ENCODE peak calls at places on chromosomes 11 and 22, in five cellular contexts. D is chondrocyte, W is kidney, S is right atrium auricular region, R is spleen. O is an unnamed sample.

GRCh38 chr22:49046546-49047305 is 780.9 kb downstream of the BRD1 start:
- DNase-seq in D (no peak), S (no peak), W (no peak), R (no peak), O (no peak)

GRCh38 chr22:27984001-27984695 is 65.1 kb upstream of the PITPNB start:
- DNase-seq in W (no peak), S (peak; percentile 52), R (no peak), D (peak; percentile 42), O (no peak)

GRCh38 chr22:26751217-26751616 is 93.8 kb downstream of the MIAT start:
- DNase-seq in D (no peak), S (no peak), W (no peak), R (no peak), O (no peak)

GRCh38 chr11:10477690-10478046 is 22.6 kb downstream of the AMPD3 start:
- DNase-seq in S (no peak), W (no peak), D (peak; percentile 43), R (no peak), O (no peak)

GRCh38 chr22:27612075-27612474 is 189.5 kb downstream of the MN1 start:
- DNase-seq in S (no peak), W (no peak), D (no peak), R (peak; percentile 57), O (no peak)

GRCh38 chr11:59266491-59266890 is 53.8 kb upstream of the MPEG1 start:
- DNase-seq in W (no peak), D (no peak), R (no peak), S (no peak), O (no peak)

GRCh38 chr11:128181090-128181485 is 406.3 kb downstream of the ETS1 start:
- DNase-seq in R (no peak), W (no peak), S (no peak), D (no peak), O (no peak)

GRCh38 chr11:35518766-35519165 is 6.7 kb downstream of the PAMR1 start:
- DNase-seq in S (no peak), R (no peak), D (no peak), W (no peak), O (no peak)

GRCh38 chr11:70531281-70532065 is 133.1 kb downstream of the CTTN start:
- DNase-seq in D (peak; percentile 92), W (peak; percentile 59), S (no peak), R (peak; percentile 57), O (no peak)

GRCh38 chr22:46148336-46148735 is 2.0 kb upstream of the PPARA start:
- DNase-seq in W (peak; percentile 20), D (no peak), S (no peak), R (no peak), O (no peak)

GRCh38 chr22:29096736-29097669 is 24.2 kb downstream of the KREMEN1 start:
- DNase-seq in D (no peak), R (no peak), W (no peak), S (no peak), O (no peak)

GRCh38 chr11:116859175-116859574 is 21.8 kb upstream of the APOA1 start:
- DNase-seq in R (peak; percentile 63), W (no peak), D (no peak), S (no peak), O (no peak)

GRCh38 chr11:110077866-110078325 is 15.3 kb upstream of the ZC3H12C start:
- DNase-seq in W (no peak), D (no peak), R (no peak), S (no peak), O (peak; percentile 75)

GRCh38 chr11:76228122-76229000 is 22.1 kb upstream of the WNT11 start:
- DNase-seq in S (no peak), D (no peak), R (no peak), W (peak; percentile 29), O (no peak)

GRCh38 chr22:35959121-35959800 is 69.4 kb downstream of the RBFOX2 start:
- DNase-seq in S (no peak), R (no peak), W (no peak), D (no peak), O (no peak)

GRCh38 chr22:39967103-39967829 is 7.1 kb downstream of the TMA7B start:
- DNase-seq in D (no peak), W (no peak), R (no peak), S (no peak), O (peak; percentile 15)

GRCh38 chr22:46196268-46196667 is 45.9 kb downstream of the PPARA start:
- DNase-seq in D (no peak), W (no peak), S (peak; percentile 67), R (no peak), O (no peak)

GRCh38 chr11:3108183-3108721 is 51.0 kb upstream of the CARS1 start:
- DNase-seq in R (peak; percentile 74), D (no peak), S (no peak), W (peak; percentile 58), O (no peak)

GRCh38 chr11:125950696-125951645 is 5.1 kb downstream of the VSIG10L2 start:
- DNase-seq in S (peak; percentile 86), W (no peak), D (no peak), R (peak; percentile 64), O (no peak)

GRCh38 chr11:73182824-73183321 is 35.2 kb upstream of the P2RY2 start:
- DNase-seq in D (no peak), S (no peak), W (no peak), R (no peak), O (no peak)
- TF ChIP-seq CTCF in D (no peak), S (no peak), W (no peak), R (no peak), O (no peak)

DNA sequence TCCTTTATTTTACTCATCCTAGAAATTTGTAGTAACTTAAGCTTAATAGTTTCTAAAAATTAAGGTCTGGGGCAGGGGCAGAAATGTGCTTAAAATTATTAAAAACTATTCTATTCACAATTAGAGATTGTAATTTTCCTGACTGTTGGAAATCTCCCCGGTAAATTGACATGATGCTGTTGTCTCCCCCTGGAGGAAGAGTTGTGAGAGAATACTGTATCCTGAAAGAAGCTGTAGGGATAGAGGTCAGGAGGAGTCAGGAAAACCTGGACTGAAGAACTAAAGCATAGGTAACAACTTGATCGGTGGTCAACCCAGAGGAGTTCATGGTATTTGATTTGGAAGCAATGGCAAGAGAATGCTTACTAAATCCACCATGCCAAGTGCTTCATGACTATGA is 16.2 kb upstream of the ESAM start:
- DNase-seq in R (no peak), S (no peak), W (no peak), D (no peak), O (no peak)
- TF ChIP-seq CTCF in R (no peak), S (no peak), W (no peak), D (peak; percentile 40), O (peak; percentile 54)

GRCh38 chr11:120912504-120912903 is 111.4 kb upstream of the TBCEL start:
- DNase-seq in W (no peak), S (no peak), D (no peak), R (peak; percentile 6), O (peak; percentile 35)
- TF ChIP-seq CTCF in W (peak; percentile 22), S (no peak), D (peak; percentile 72), R (no peak), O (peak; percentile 67)

GRCh38 chr11:1453611-1454386 is 32.8 kb downstream of the MOB2 start:
- DNase-seq in W (no peak), D (no peak), R (no peak), S (no peak), O (no peak)
- TF ChIP-seq CTCF in W (no peak), D (peak; percentile 42), R (peak; percentile 28), S (no peak), O (peak; percentile 27)

GRCh38 chr11:1388763-1389102 is 1.0 kb upstream of the BRSK2 start:
- DNase-seq in S (no peak), W (no peak), D (no peak), R (no peak), O (no peak)

GRCh38 chr11:1389932-1390587 is at the start of gene BRSK2:
- DNase-seq in R (no peak), W (peak; percentile 79), S (no peak), D (no peak), O (no peak)

GRCh38 chr11:1389103-1389931 is 417 bp upstream of the BRSK2 start:
- DNase-seq in S (peak; percentile 96), W (peak; percentile 99), D (no peak), R (peak; percentile 98), O (peak; percentile 97)

GRCh38 chr11:1387521-1387920 is 2.2 kb upstream of the BRSK2 start:
- DNase-seq in S (no peak), D (no peak), W (peak; percentile 71), R (peak; percentile 74), O (no peak)

GRCh38 chr11:1387961-1388762 is 1.6 kb upstream of the BRSK2 start:
- DNase-seq in W (peak; percentile 76), D (no peak), R (no peak), S (no peak), O (no peak)
- TF ChIP-seq CTCF in W (no peak), D (no peak), R (no peak), S (no peak), O (peak; percentile 28)

DNA sequence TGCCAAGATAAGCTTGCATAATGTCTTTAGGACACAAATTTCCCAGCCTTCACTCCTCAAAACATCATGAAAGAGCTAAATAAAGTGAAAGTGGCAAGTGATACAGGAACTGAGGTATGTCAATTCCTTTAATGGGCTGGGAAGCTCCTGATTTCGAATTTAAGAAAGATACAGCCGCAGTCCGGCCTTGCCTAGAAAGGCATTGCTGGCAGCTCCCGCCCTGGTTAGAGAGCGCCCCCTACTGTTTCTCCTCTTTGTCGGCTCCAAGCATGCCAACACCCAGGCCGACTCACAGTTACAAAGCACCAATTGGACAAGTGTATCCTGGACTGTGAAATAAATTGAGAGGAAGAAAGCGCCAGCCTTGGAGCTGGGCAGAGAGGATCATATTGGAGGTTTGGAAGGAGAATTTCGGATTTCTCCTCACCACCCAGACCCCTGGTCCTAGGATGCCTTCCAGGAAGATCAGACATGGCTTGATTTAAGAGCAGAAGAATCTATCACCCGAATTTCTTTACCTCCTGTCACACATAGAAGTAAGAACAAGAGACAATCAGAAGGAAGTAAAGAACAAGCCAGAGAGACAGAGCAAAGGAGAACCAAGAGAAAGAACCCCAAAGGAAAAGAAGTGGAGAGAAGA is 84.0 kb downstream of the FAM76B start:
- DNase-seq in R (peak; percentile 94), S (peak; percentile 94), W (peak; percentile 93), D (no peak), O (peak; percentile 69)
- TF ChIP-seq CTCF in R (peak; percentile 93), S (peak; percentile 81), W (peak; percentile 90), D (peak; percentile 96), O (peak; percentile 92)

GRCh38 chr11:44976576-44976975 is 25.9 kb upstream of the TP53I11 start:
- DNase-seq in D (no peak), W (no peak), S (no peak), R (no peak), O (no peak)

GRCh38 chr11:44978961-44979331 is 28.3 kb upstream of the TP53I11 start:
- DNase-seq in W (peak; percentile 66), R (peak; percentile 59), S (no peak), D (peak; percentile 42), O (no peak)

GRCh38 chr11:44979536-44980399 is 29.1 kb upstream of the TP53I11 start:
- DNase-seq in W (peak; percentile 92), R (peak; percentile 68), D (peak; percentile 82), S (no peak), O (no peak)

GRCh38 chr11:44978279-44978960 is 27.7 kb upstream of the TP53I11 start:
- DNase-seq in R (no peak), S (no peak), D (no peak), W (no peak), O (no peak)

GRCh38 chr11:44977493-44977984 is 26.9 kb upstream of the TP53I11 start:
- DNase-seq in R (no peak), S (no peak), W (no peak), D (peak; percentile 52), O (peak; percentile 10)
- TF ChIP-seq CTCF in R (no peak), S (no peak), W (no peak), D (peak; percentile 51), O (peak; percentile 21)

O was measured in HFFc6.